ENCODE peak calls at places on chromosomes 13 and 19, in nine cellular contexts. D, W, C, V, P, A, T, K and B are unnamed samples.

GRCh38 chr13:102642475-102642874 is 45.7 kb downstream of the TPP2 start:
- DNase-seq in P (peak; percentile 23), T (no peak), W (no peak), V (peak; percentile 48), A (no peak), D (no peak), C (peak; percentile 20), K (no peak), B (no peak)

GRCh38 chr13:21657538-21657937 is 13.3 kb upstream of the FGF9 start:
- DNase-seq in V (no peak), A (peak; percentile 82), C (no peak), W (no peak), K (peak; percentile 80), P (no peak), D (peak; percentile 34), T (peak; percentile 62), B (no peak)

GRCh38 chr13:105452895-105453294 is 1082.6 kb downstream of the EFNB2 start:
- DNase-seq in C (no peak), T (no peak), A (peak; percentile 54), D (no peak), P (no peak), K (no peak), W (no peak), V (no peak), B (no peak)

GRCh38 chr13:24348385-24348784 is 39.0 kb downstream of the C1QTNF9 start:
- DNase-seq in K (no peak), W (no peak), T (peak; percentile 5), V (no peak), C (no peak), A (no peak), P (no peak), D (no peak), B (no peak)

GRCh38 chr19:29694669-29695627 is 20.1 kb downstream of the C19orf12 start:
- DNase-seq in C (peak; percentile 85), W (peak; percentile 79), D (peak; percentile 84), V (peak; percentile 90), K (peak; percentile 53), A (peak; percentile 19), T (peak; percentile 78), P (peak; percentile 75), B (peak; percentile 95)

GRCh38 chr13:67048793-67049150 is 181.4 kb downstream of the PCDH9 start:
- DNase-seq in P (no peak), K (peak; percentile 78), T (peak; percentile 84), W (no peak), D (peak; percentile 89), A (no peak), C (no peak), V (no peak), B (no peak)

GRCh38 chr13:42720116-42720857 is 61.1 kb upstream of the FAM216B start:
- DNase-seq in P (peak; percentile 19), D (peak; percentile 99), W (no peak), C (peak; percentile 56), A (peak; percentile 93), T (peak; percentile 100), K (peak; percentile 98), V (no peak), B (no peak)

GRCh38 chr19:4474504-4475136 is 2.5 kb downstream of the HDGFL2 start:
- DNase-seq in K (peak; percentile 52), T (peak; percentile 49), A (peak; percentile 59), W (no peak), V (peak; percentile 74), P (no peak), D (peak; percentile 72), C (no peak), B (peak; percentile 80)

GRCh38 chr19:41548954-41549688 is 26.8 kb upstream of the CEACAM21 start:
- DNase-seq in A (no peak), V (no peak), K (no peak), P (no peak), W (peak; percentile 65), C (no peak), T (no peak), D (peak; percentile 20), B (no peak)

GRCh38 chr19:46975011-46975917 is 44.4 kb upstream of the NPAS1 start:
- DNase-seq in C (no peak), K (no peak), V (no peak), T (peak; percentile 37), P (no peak), A (no peak), W (no peak), D (peak; percentile 55), B (no peak)

GRCh38 chr13:100815476-100816046 is 141.0 kb upstream of the TMTC4 start:
- DNase-seq in C (no peak), D (no peak), W (no peak), P (no peak), T (no peak), K (no peak), A (peak; percentile 8), V (no peak), B (no peak)

GRCh38 chr19:32498641-32499200 is 82.3 kb upstream of the PDCD5 start:
- DNase-seq in V (no peak), C (no peak), K (no peak), P (no peak), A (no peak), T (no peak), W (no peak), D (no peak), B (no peak)

GRCh38 chr19:32497386-32497785 is 83.6 kb upstream of the PDCD5 start:
- DNase-seq in A (no peak), V (no peak), K (no peak), D (no peak), W (no peak), T (no peak), P (no peak), C (no peak), B (no peak)
- TF ChIP-seq CTCF in A (no peak), V (no peak), K (no peak), D (no peak), W (no peak), T (no peak), P (no peak), C (no peak), B (no peak)

DNA sequence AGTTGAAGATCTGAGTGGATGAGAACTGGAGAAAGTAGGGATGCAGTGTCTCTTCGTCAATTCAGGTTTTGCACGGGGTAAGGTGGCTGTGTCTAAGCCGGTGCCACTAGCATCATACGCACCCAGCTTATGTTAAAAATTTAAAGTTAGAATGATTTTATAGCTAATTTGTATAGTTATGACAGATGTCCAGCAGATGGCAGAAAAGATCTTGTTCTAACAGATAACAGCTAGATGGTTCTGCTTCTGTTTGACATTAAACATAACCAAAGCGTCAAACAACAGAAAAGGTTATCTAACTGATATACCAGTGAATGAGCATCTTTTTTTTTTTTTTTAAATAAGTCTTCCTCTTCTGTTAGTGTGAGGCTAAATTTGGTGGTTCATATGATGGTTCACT is 18.8 kb upstream of the EDDM13 start:
- DNase-seq in C (no peak), A (peak; percentile 51), W (no peak), V (no peak), D (peak; percentile 75), P (no peak), K (peak; percentile 15), T (peak; percentile 78), B (no peak)
- TF ChIP-seq CTCF in C (peak; percentile 22), A (peak; percentile 29), W (peak; percentile 28), V (peak; percentile 58), D (peak; percentile 42), P (peak; percentile 35), K (peak; percentile 42), T (peak; percentile 27), B (no peak)

DNA sequence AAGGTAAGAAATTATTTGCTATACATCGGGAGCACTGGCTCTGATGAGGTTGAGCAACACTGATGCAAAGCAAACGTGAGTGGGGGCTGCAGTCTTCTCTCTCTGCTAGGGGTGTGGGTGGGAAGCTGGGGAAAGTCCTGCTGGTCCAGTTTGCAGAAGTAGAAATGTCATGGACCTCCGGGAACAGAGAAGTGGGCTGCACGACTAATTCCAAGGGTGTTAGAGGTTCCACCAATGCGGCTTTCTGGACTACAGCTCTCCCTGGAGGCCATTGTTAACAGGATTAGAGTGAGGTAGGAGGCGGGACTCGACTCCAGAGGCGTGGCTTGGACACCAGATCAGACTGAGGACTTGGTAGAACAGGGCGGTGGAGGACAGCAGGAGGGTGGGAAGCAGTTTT is 5.7 kb upstream of the FBXO27 start:
- DNase-seq in W (no peak), C (peak; percentile 18), P (no peak), A (peak; percentile 60), T (peak; percentile 54), V (peak; percentile 50), K (peak; percentile 43), D (peak; percentile 61), B (peak; percentile 32)
- TF ChIP-seq CTCF in W (no peak), C (no peak), P (no peak), A (peak; percentile 16), T (peak; percentile 13), V (peak; percentile 23), K (peak; percentile 55), D (peak; percentile 33), B (no peak)

GRCh38 chr19:50406156-50406820 is 12.4 kb upstream of the SPIB start:
- DNase-seq in V (no peak), P (no peak), C (no peak), K (no peak), D (no peak), A (no peak), W (no peak), T (no peak), B (no peak)

GRCh38 chr19:50402544-50403301 is 16.0 kb upstream of the SPIB start:
- DNase-seq in P (no peak), K (no peak), C (no peak), A (no peak), V (no peak), D (no peak), W (no peak), T (no peak), B (no peak)

GRCh38 chr19:50398675-50399367 is 14.7 kb downstream of the POLD1 start:
- DNase-seq in V (no peak), T (no peak), A (no peak), W (no peak), K (no peak), C (no peak), P (no peak), D (no peak), B (no peak)

GRCh38 chr19:50399368-50399745 is 15.2 kb downstream of the POLD1 start:
- DNase-seq in D (no peak), K (no peak), C (no peak), A (no peak), V (no peak), W (no peak), T (no peak), P (no peak), B (no peak)

DNA sequence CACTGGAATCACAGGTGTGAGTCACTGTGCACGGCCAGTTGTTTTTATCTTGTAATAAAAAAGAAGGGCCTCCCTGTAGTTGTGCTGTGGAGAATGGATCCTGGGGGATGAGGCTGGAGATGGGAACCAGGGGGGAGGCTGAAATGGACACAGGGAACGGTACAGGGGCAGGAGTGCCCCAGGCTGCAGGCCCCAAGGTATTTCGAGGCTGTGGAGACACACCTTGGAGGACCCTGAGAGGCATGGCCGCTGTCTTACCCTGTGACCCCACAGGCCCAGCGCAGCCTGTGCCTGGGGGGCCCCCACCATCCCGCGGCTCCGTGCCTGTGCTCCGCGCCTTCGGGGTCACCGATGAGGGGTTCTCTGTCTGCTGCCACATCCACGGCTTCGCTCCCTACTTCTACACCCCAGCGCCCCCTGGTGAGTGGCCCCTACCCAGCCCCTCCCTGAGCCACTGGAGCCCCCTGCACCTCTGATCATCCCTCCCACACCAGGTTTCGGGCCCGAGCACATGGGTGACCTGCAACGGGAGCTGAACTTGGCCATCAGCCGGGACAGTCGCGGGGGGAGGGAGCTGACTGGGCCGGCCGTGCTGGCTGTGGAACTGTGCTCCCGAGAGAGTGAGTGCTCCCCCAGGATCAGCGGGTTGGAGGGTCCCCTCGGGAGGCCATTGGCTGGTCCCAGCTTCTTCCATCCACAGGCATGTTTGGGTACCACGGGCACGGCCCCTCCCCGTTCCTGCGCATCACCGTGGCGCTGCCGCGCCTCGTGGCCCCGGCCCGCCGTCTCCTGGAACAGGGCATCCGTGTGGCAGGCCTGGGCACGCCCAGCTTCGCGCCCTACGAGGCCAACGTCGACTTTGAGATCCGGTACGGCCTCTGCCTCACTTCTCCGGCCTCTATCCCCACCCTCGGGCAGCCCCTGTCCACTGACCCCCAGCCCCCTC is 17.0 kb upstream of the SPIB start:
- DNase-seq in D (no peak), A (no peak), P (no peak), W (no peak), K (no peak), T (no peak), C (no peak), V (no peak), B (no peak)
- TF ChIP-seq CTCF in D (no peak), A (no peak), P (no peak), W (no peak), K (peak; percentile 21), T (no peak), C (no peak), V (no peak), B (no peak)